ENCODE peak calls at places on chromosomes 12 and 14, in nine cellular contexts. One of them, this sample, is unnamed.

GRCh38 chr12:51895378-51896135 is 7.7 kb downstream of the ANKRD33 start:
- DNase-seq in bronchial epithelial cell: no peak
- DNase-seq in tibial nerve: no peak
- DNase-seq in right cardiac atrium: peak; percentile 16
- DNase-seq in Peyer's patch: no peak
- DNase-seq in heart left ventricle: no peak
- DNase-seq in left ventricle myocardium inferior: no peak
- DNase-seq in neural progenitor cell: no peak
- DNase-seq in neuronal stem cell: no peak
- DNase-seq in this sample: no peak

GRCh38 chr14:30708157-30708556 is 86.0 kb downstream of the SCFD1 start:
- DNase-seq in bronchial epithelial cell: no peak
- DNase-seq in right cardiac atrium: no peak
- DNase-seq in tibial nerve: no peak
- DNase-seq in neural progenitor cell: peak; percentile 28
- DNase-seq in left ventricle myocardium inferior: no peak
- DNase-seq in neuronal stem cell: no peak
- DNase-seq in Peyer's patch: no peak
- DNase-seq in heart left ventricle: no peak
- DNase-seq in this sample: no peak

GRCh38 chr12:81083906-81084513 is 6.1 kb downstream of the ACSS3 start:
- DNase-seq in neuronal stem cell: no peak
- DNase-seq in heart left ventricle: no peak
- DNase-seq in right cardiac atrium: no peak
- DNase-seq in tibial nerve: no peak
- DNase-seq in left ventricle myocardium inferior: no peak
- DNase-seq in neural progenitor cell: peak; percentile 25
- DNase-seq in Peyer's patch: no peak
- DNase-seq in bronchial epithelial cell: no peak
- DNase-seq in this sample: no peak

GRCh38 chr14:22991852-22992251 is 9.5 kb upstream of the AJUBA start:
- DNase-seq in bronchial epithelial cell: no peak
- DNase-seq in heart left ventricle: no peak
- DNase-seq in neural progenitor cell: no peak
- DNase-seq in right cardiac atrium: no peak
- DNase-seq in Peyer's patch: no peak
- DNase-seq in tibial nerve: no peak
- DNase-seq in left ventricle myocardium inferior: no peak
- DNase-seq in neuronal stem cell: no peak
- DNase-seq in this sample: peak; percentile 34

GRCh38 chr12:124506145-124506831 is 61.1 kb downstream of the NCOR2 start:
- DNase-seq in neuronal stem cell: no peak
- DNase-seq in bronchial epithelial cell: no peak
- DNase-seq in neural progenitor cell: peak; percentile 28
- DNase-seq in right cardiac atrium: peak; percentile 97
- DNase-seq in left ventricle myocardium inferior: peak; percentile 86
- DNase-seq in heart left ventricle: peak; percentile 88
- DNase-seq in Peyer's patch: no peak
- DNase-seq in tibial nerve: peak; percentile 82
- DNase-seq in this sample: peak; percentile 95

GRCh38 chr14:55731881-55732498 is 152.0 kb downstream of the KTN1 start:
- DNase-seq in left ventricle myocardium inferior: no peak
- DNase-seq in tibial nerve: peak; percentile 42
- DNase-seq in Peyer's patch: peak; percentile 26
- DNase-seq in neuronal stem cell: peak; percentile 43
- DNase-seq in neural progenitor cell: peak; percentile 48
- DNase-seq in right cardiac atrium: peak; percentile 61
- DNase-seq in heart left ventricle: peak; percentile 32
- DNase-seq in bronchial epithelial cell: no peak
- DNase-seq in this sample: no peak

GRCh38 chr14:74421997-74422396 is 4.0 kb downstream of the SYNDIG1L start:
- DNase-seq in Peyer's patch: no peak
- DNase-seq in neural progenitor cell: no peak
- DNase-seq in tibial nerve: no peak
- DNase-seq in left ventricle myocardium inferior: no peak
- DNase-seq in right cardiac atrium: no peak
- DNase-seq in neuronal stem cell: no peak
- DNase-seq in bronchial epithelial cell: no peak
- DNase-seq in heart left ventricle: no peak
- DNase-seq in this sample: no peak

GRCh38 chr14:101972126-101972785 is 7.9 kb downstream of the DYNC1H1 start:
- DNase-seq in left ventricle myocardium inferior: peak; percentile 77
- DNase-seq in bronchial epithelial cell: peak; percentile 100
- DNase-seq in tibial nerve: peak; percentile 62
- DNase-seq in right cardiac atrium: peak; percentile 91
- DNase-seq in Peyer's patch: no peak
- DNase-seq in neuronal stem cell: no peak
- DNase-seq in heart left ventricle: peak; percentile 85
- DNase-seq in neural progenitor cell: no peak
- DNase-seq in this sample: peak; percentile 92

GRCh38 chr12:47901285-47902093 is 3.3 kb downstream of the VDR start:
- DNase-seq in neural progenitor cell: no peak
- DNase-seq in left ventricle myocardium inferior: no peak
- DNase-seq in Peyer's patch: no peak
- DNase-seq in right cardiac atrium: no peak
- DNase-seq in tibial nerve: no peak
- DNase-seq in heart left ventricle: no peak
- DNase-seq in neuronal stem cell: no peak
- DNase-seq in bronchial epithelial cell: no peak
- DNase-seq in this sample: no peak

GRCh38 chr12:47902131-47902639 is 2.6 kb downstream of the VDR start:
- DNase-seq in neuronal stem cell: no peak
- DNase-seq in left ventricle myocardium inferior: no peak
- DNase-seq in neural progenitor cell: no peak
- DNase-seq in heart left ventricle: no peak
- DNase-seq in tibial nerve: no peak
- DNase-seq in bronchial epithelial cell: no peak
- DNase-seq in Peyer's patch: no peak
- DNase-seq in right cardiac atrium: no peak
- DNase-seq in this sample: no peak

GRCh38 chr12:47900101-47900479 is 4.7 kb downstream of the VDR start:
- DNase-seq in right cardiac atrium: no peak
- DNase-seq in tibial nerve: no peak
- DNase-seq in Peyer's patch: no peak
- DNase-seq in bronchial epithelial cell: no peak
- DNase-seq in left ventricle myocardium inferior: no peak
- DNase-seq in neural progenitor cell: no peak
- DNase-seq in heart left ventricle: no peak
- DNase-seq in neuronal stem cell: no peak
- DNase-seq in this sample: no peak

GRCh38 chr12:47899466-47899865 is 5.3 kb downstream of the VDR start:
- DNase-seq in neuronal stem cell: no peak
- DNase-seq in heart left ventricle: no peak
- DNase-seq in bronchial epithelial cell: no peak
- DNase-seq in right cardiac atrium: no peak
- DNase-seq in neural progenitor cell: no peak
- DNase-seq in tibial nerve: no peak
- DNase-seq in left ventricle myocardium inferior: no peak
- DNase-seq in Peyer's patch: no peak
- DNase-seq in this sample: no peak

DNA sequence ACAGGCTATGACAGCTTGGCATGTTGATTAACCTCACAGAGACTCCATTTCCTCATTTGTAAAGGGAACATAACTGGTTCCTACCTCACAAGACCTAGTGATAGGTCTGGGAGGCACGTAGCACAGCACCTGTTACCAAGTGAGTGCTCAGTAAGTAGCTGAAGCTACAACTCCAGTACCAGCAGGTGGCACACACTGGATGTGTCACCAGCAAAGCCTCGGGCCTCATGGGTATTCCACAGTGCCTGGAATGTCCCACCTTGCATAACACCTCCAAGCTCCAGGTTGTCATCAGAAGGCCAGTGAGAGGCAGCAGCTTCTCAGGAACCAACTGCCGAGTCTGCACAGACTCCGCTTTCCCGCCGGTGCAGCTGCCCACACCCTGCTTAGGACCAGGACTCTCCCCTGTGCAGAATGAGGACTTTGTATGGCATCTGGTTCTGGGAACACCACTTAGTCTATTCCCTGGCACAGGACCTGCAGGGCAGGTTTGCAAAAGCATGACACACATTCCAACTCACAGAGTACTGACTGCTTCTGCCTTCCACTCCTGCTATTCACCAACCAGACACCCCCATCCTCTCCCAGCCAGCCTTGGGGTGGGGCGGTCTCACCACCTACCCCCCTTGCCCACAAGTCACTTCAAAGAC is 4.2 kb downstream of the VDR start:
- DNase-seq in Peyer's patch: no peak
- DNase-seq in neural progenitor cell: no peak
- DNase-seq in bronchial epithelial cell: peak; percentile 76
- DNase-seq in heart left ventricle: no peak
- DNase-seq in tibial nerve: no peak
- DNase-seq in left ventricle myocardium inferior: no peak
- DNase-seq in right cardiac atrium: no peak
- DNase-seq in neuronal stem cell: no peak
- DNase-seq in this sample: no peak
- H3K27me3 ChIP-seq in Peyer's patch: no peaks in the 10 kb centered on the region
- H3K27me3 ChIP-seq in neural progenitor cell: peaks cover 73% of the 10 kb centered on the region
- H3K27me3 ChIP-seq in bronchial epithelial cell: no peaks in the 10 kb centered on the region
- H3K27me3 ChIP-seq in heart left ventricle: no peaks in the 10 kb centered on the region
- H3K27me3 ChIP-seq in tibial nerve: no peaks in the 10 kb centered on the region
- H3K27me3 ChIP-seq in left ventricle myocardium inferior: peaks cover 82% of the 10 kb centered on the region
- H3K27me3 ChIP-seq in right cardiac atrium: no peaks in the 10 kb centered on the region
- H3K27me3 ChIP-seq in neuronal stem cell: peaks cover 3% of the 10 kb centered on the region
- H3K27me3 ChIP-seq in this sample: no peaks in the 10 kb centered on the region

GRCh38 chr12:132207083-132207775 is 63.0 kb downstream of the NOC4L start:
- DNase-seq in tibial nerve: no peak
- DNase-seq in neural progenitor cell: no peak
- DNase-seq in heart left ventricle: no peak
- DNase-seq in Peyer's patch: no peak
- DNase-seq in left ventricle myocardium inferior: no peak
- DNase-seq in right cardiac atrium: peak; percentile 43
- DNase-seq in neuronal stem cell: no peak
- DNase-seq in bronchial epithelial cell: no peak
- DNase-seq in this sample: no peak

GRCh38 chr12:132204064-132204821 is 60.0 kb downstream of the NOC4L start:
- DNase-seq in left ventricle myocardium inferior: no peak
- DNase-seq in tibial nerve: no peak
- DNase-seq in heart left ventricle: no peak
- DNase-seq in neuronal stem cell: no peak
- DNase-seq in right cardiac atrium: peak; percentile 34
- DNase-seq in neural progenitor cell: no peak
- DNase-seq in bronchial epithelial cell: no peak
- DNase-seq in Peyer's patch: no peak
- DNase-seq in this sample: no peak

GRCh38 chr12:132204822-132205270 is 60.6 kb downstream of the NOC4L start:
- DNase-seq in neuronal stem cell: no peak
- DNase-seq in Peyer's patch: no peak
- DNase-seq in bronchial epithelial cell: no peak
- DNase-seq in heart left ventricle: no peak
- DNase-seq in tibial nerve: no peak
- DNase-seq in left ventricle myocardium inferior: no peak
- DNase-seq in neural progenitor cell: no peak
- DNase-seq in right cardiac atrium: peak; percentile 28
- DNase-seq in this sample: no peak

GRCh38 chr12:132206093-132206434 is 61.8 kb downstream of the NOC4L start:
- DNase-seq in heart left ventricle: no peak
- DNase-seq in left ventricle myocardium inferior: no peak
- DNase-seq in neural progenitor cell: no peak
- DNase-seq in tibial nerve: no peak
- DNase-seq in neuronal stem cell: no peak
- DNase-seq in Peyer's patch: no peak
- DNase-seq in right cardiac atrium: no peak
- DNase-seq in bronchial epithelial cell: no peak
- DNase-seq in this sample: no peak

DNA sequence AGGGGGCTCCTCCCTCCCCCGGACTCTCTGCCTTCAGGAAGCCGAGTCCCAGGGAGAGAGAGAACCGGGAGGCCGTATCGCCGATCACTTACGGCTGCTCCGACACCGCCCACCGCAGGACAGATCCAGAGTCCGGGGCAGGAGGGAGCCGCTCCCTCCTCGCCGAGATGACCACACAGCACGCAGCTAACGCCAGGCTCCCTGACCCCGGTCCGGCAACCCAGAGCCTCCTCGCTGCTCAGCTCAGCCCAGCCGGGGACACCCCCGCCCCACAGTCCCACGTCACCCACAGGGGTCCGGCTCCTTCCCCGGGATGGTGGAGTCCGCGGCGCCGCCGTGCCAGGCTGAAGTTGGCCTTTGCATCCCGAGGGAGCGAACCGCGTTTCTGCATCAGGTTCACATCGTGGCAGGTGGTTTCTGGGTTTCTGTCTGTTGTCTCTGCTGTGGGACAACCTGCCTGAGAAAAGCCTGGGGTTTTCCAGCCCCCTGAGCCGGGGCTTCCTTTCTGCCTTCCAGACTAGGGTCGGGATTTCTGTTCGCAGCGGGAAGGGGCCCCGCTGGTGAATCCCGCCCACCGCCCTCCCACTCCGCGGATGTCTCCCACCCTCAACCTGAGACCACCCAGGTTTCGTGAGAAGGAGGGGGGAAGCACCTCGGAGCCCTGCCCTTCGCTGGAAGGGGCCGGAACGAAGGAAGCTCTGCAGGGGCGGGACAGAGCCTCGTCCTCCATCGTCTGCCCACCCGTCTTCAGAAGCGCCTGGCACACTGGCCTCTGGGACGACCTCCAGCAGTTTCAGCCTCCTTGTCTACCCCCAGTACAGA is 61.2 kb downstream of the NOC4L start:
- DNase-seq in heart left ventricle: no peak
- DNase-seq in neuronal stem cell: no peak
- DNase-seq in left ventricle myocardium inferior: no peak
- DNase-seq in tibial nerve: no peak
- DNase-seq in right cardiac atrium: peak; percentile 33
- DNase-seq in Peyer's patch: no peak
- DNase-seq in neural progenitor cell: peak; percentile 56
- DNase-seq in bronchial epithelial cell: no peak
- DNase-seq in this sample: no peak
- H3K27me3 ChIP-seq in heart left ventricle: peaks cover 21% of the 10 kb centered on the region
- H3K27me3 ChIP-seq in neuronal stem cell: no peaks in the 10 kb centered on the region
- H3K27me3 ChIP-seq in left ventricle myocardium inferior: peaks cover 87% of the 10 kb centered on the region
- H3K27me3 ChIP-seq in tibial nerve: no peaks in the 10 kb centered on the region
- H3K27me3 ChIP-seq in right cardiac atrium: no peaks in the 10 kb centered on the region
- H3K27me3 ChIP-seq in Peyer's patch: peaks cover 8% of the 10 kb centered on the region
- H3K27me3 ChIP-seq in neural progenitor cell: peaks cover 100% of the 10 kb centered on the region
- H3K27me3 ChIP-seq in bronchial epithelial cell: peaks cover 8% of the 10 kb centered on the region
- H3K27me3 ChIP-seq in this sample: peaks cover 81% of the 10 kb centered on the region

DNA sequence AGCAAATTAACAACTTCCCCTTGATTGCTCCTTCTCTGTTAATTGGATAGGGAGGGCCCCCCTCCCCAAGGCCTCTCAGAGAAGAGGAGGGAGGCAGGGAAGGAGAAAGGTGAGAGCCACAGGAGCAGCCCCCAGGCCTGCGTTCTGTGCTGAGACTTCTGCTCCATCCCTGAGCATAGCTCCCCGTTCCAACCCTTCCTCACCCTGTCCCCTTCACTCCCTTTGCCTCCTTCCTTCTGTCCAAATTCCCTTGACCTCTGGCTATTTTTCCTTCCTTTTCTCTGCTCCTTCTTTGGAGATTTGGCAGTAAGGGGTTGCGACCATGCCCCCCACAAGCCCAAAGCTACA is 793 bp upstream of the ASIC1 start:
- DNase-seq in heart left ventricle: no peak
- DNase-seq in tibial nerve: no peak
- DNase-seq in neural progenitor cell: no peak
- DNase-seq in right cardiac atrium: no peak
- DNase-seq in Peyer's patch: no peak
- DNase-seq in bronchial epithelial cell: no peak
- DNase-seq in neuronal stem cell: no peak
- DNase-seq in left ventricle myocardium inferior: no peak
- DNase-seq in this sample: no peak
- H3K27me3 ChIP-seq in heart left ventricle: no peaks in the 10 kb centered on the region
- H3K27me3 ChIP-seq in tibial nerve: no peaks in the 10 kb centered on the region
- H3K27me3 ChIP-seq in neural progenitor cell: peaks cover 97% of the 10 kb centered on the region
- H3K27me3 ChIP-seq in right cardiac atrium: no peaks in the 10 kb centered on the region
- H3K27me3 ChIP-seq in Peyer's patch: peaks cover 4% of the 10 kb centered on the region
- H3K27me3 ChIP-seq in bronchial epithelial cell: peaks cover 2% of the 10 kb centered on the region
- H3K27me3 ChIP-seq in neuronal stem cell: no peaks in the 10 kb centered on the region
- H3K27me3 ChIP-seq in left ventricle myocardium inferior: peaks cover 67% of the 10 kb centered on the region
- H3K27me3 ChIP-seq in this sample: no peaks in the 10 kb centered on the region

GRCh38 chr12:117473856-117474255 is 112.4 kb upstream of the NOS1 start:
- DNase-seq in right cardiac atrium: no peak
- DNase-seq in heart left ventricle: no peak
- DNase-seq in tibial nerve: no peak
- DNase-seq in neuronal stem cell: no peak
- DNase-seq in left ventricle myocardium inferior: no peak
- DNase-seq in Peyer's patch: no peak
- DNase-seq in neural progenitor cell: no peak
- DNase-seq in bronchial epithelial cell: no peak
- DNase-seq in this sample: no peak
- H3K27me3 ChIP-seq in right cardiac atrium: no peaks in the 10 kb centered on the region
- H3K27me3 ChIP-seq in heart left ventricle: no peaks in the 10 kb centered on the region
- H3K27me3 ChIP-seq in tibial nerve: no peaks in the 10 kb centered on the region
- H3K27me3 ChIP-seq in neuronal stem cell: no peaks in the 10 kb centered on the region
- H3K27me3 ChIP-seq in left ventricle myocardium inferior: peaks cover 26% of the 10 kb centered on the region
- H3K27me3 ChIP-seq in Peyer's patch: no peaks in the 10 kb centered on the region
- H3K27me3 ChIP-seq in neural progenitor cell: no peaks in the 10 kb centered on the region
- H3K27me3 ChIP-seq in bronchial epithelial cell: no peaks in the 10 kb centered on the region
- H3K27me3 ChIP-seq in this sample: peaks cover 6% of the 10 kb centered on the region

This sample was measured in suprapubic skin.